ENCODE peak calls at places on chromosomes 3 and 15, in seven cellular contexts. O is HFFc6, I is AG09309, C is glutamatergic neuron, Z is stomach, Y is non-pigmented ciliary epithelial cell, W is activated T-helper 1 cell treated with Interleukin-2 at 50 U/mL for 16 hours. K is an unnamed sample.

GRCh38 chr3:126026277-126026751 is 57.3 kb downstream of the ROPN1B start:
- DNase-seq in O (no peak), I (no peak), C (no peak), Z (no peak), Y (no peak), W (no peak), K (no peak)

GRCh38 chr3:106332884-106333283 is 464.1 kb upstream of the CBLB start:
- DNase-seq in O (no peak), I (no peak), C (no peak), Z (no peak), Y (no peak), W (no peak), K (no peak)

GRCh38 chr3:21912656-21913055 is 161.6 kb upstream of the ZNF385D start:
- DNase-seq in O (peak; percentile 7), I (no peak), C (no peak), Z (no peak), Y (no peak), W (no peak), K (no peak)

GRCh38 chr15:85607842-85608241 is 186.9 kb downstream of the KLHL25 start:
- DNase-seq in O (peak; percentile 89), I (no peak), C (no peak), Z (no peak), Y (no peak), W (no peak), K (no peak)

GRCh38 chr15:99211926-99212325 is 37.5 kb downstream of the TTC23 start:
- DNase-seq in O (peak; percentile 25), I (no peak), C (no peak), Z (no peak), Y (no peak), W (no peak), K (no peak)

GRCh38 chr15:85002517-85002916 is 20.9 kb downstream of the PDE8A start:
- DNase-seq in O (no peak), I (no peak), C (no peak), Z (no peak), Y (no peak), W (no peak), K (no peak)

GRCh38 chr3:35322070-35322469 is 317.3 kb upstream of the ARPP21 start:
- DNase-seq in O (no peak), I (no peak), C (no peak), Z (no peak), Y (peak; percentile 57), W (no peak), K (no peak)

GRCh38 chr3:147378186-147378503 is 28.2 kb downstream of the ZIC4 start:
- DNase-seq in O (no peak), I (no peak), C (no peak), Z (no peak), Y (no peak), W (no peak), K (no peak)

GRCh38 chr3:133917144-133917543 is 21.5 kb upstream of the RAB6B start:
- DNase-seq in O (no peak), I (no peak), C (no peak), Z (no peak), Y (no peak), W (no peak), K (no peak)

GRCh38 chr3:69922521-69923000 is 77.0 kb upstream of the SAMMSON start:
- DNase-seq in O (no peak), I (no peak), C (no peak), Z (no peak), Y (no peak), W (no peak), K (no peak)

GRCh38 chr3:127784865-127785710 is 37.2 kb downstream of the MGLL start:
- DNase-seq in O (no peak), I (no peak), C (no peak), Z (peak; percentile 45), Y (no peak), W (no peak), K (no peak)

K was measured in T-helper 17 cell.